ENCODE peak calls at places on chromosome 14, in ten cellular contexts. One of them, this sample, is unnamed.

GRCh38 chr14:75822522-75823288 is 159.1 kb downstream of the TGFB3 start:
- DNase-seq in Caki2: no peak
- DNase-seq in thoracic aorta: no peak
- DNase-seq in tibial artery: no peak
- DNase-seq in MM.1S: no peak
- DNase-seq in brain microvascular endothelial cell: peak; percentile 70
- DNase-seq in EH: peak; percentile 89
- DNase-seq in GM06990: no peak
- DNase-seq in stomach: no peak
- DNase-seq in iris pigment epithelial cell: peak; percentile 90
- DNase-seq in this sample: no peak

GRCh38 chr14:70002589-70003240 is 123.5 kb downstream of the SMOC1 start:
- DNase-seq in stomach: no peak
- DNase-seq in iris pigment epithelial cell: peak; percentile 67
- DNase-seq in tibial artery: no peak
- DNase-seq in EH: no peak
- DNase-seq in MM.1S: no peak
- DNase-seq in thoracic aorta: no peak
- DNase-seq in GM06990: no peak
- DNase-seq in Caki2: peak; percentile 30
- DNase-seq in brain microvascular endothelial cell: no peak
- DNase-seq in this sample: no peak

GRCh38 chr14:24310666-24311604 is at the start of gene LTB4R:
- DNase-seq in thoracic aorta: no peak
- DNase-seq in brain microvascular endothelial cell: peak; percentile 36
- DNase-seq in MM.1S: peak; percentile 61
- DNase-seq in tibial artery: peak; percentile 86
- DNase-seq in GM06990: peak; percentile 88
- DNase-seq in iris pigment epithelial cell: peak; percentile 85
- DNase-seq in stomach: peak; percentile 86
- DNase-seq in EH: peak; percentile 79
- DNase-seq in Caki2: peak; percentile 36
- DNase-seq in this sample: peak; percentile 83

GRCh38 chr14:49879683-49880204 is 13.1 kb upstream of the ARF6 start:
- DNase-seq in Caki2: peak; percentile 74
- DNase-seq in GM06990: peak; percentile 70
- DNase-seq in brain microvascular endothelial cell: peak; percentile 31
- DNase-seq in MM.1S: peak; percentile 59
- DNase-seq in EH: peak; percentile 62
- DNase-seq in tibial artery: no peak
- DNase-seq in iris pigment epithelial cell: peak; percentile 68
- DNase-seq in thoracic aorta: no peak
- DNase-seq in stomach: peak; percentile 51
- DNase-seq in this sample: peak; percentile 51

GRCh38 chr14:68507544-68508081 is 285.3 kb downstream of the ZFP36L1 start:
- DNase-seq in GM06990: no peak
- DNase-seq in tibial artery: no peak
- DNase-seq in brain microvascular endothelial cell: no peak
- DNase-seq in EH: no peak
- DNase-seq in Caki2: no peak
- DNase-seq in iris pigment epithelial cell: no peak
- DNase-seq in stomach: no peak
- DNase-seq in MM.1S: no peak
- DNase-seq in thoracic aorta: no peak
- DNase-seq in this sample: no peak

GRCh38 chr14:97270308-97270707 is 473.1 kb downstream of the VRK1 start:
- DNase-seq in GM06990: no peak
- DNase-seq in brain microvascular endothelial cell: no peak
- DNase-seq in MM.1S: no peak
- DNase-seq in iris pigment epithelial cell: no peak
- DNase-seq in thoracic aorta: no peak
- DNase-seq in tibial artery: no peak
- DNase-seq in Caki2: no peak
- DNase-seq in EH: no peak
- DNase-seq in stomach: no peak
- DNase-seq in this sample: no peak

GRCh38 chr14:20781805-20782204 is 737 bp downstream of the RNASE6 start:
- DNase-seq in GM06990: no peak
- DNase-seq in thoracic aorta: no peak
- DNase-seq in brain microvascular endothelial cell: no peak
- DNase-seq in stomach: no peak
- DNase-seq in iris pigment epithelial cell: no peak
- DNase-seq in Caki2: no peak
- DNase-seq in EH: no peak
- DNase-seq in tibial artery: no peak
- DNase-seq in MM.1S: no peak
- DNase-seq in this sample: no peak

GRCh38 chr14:50453869-50454268 is 57.2 kb upstream of the CDKL1 start:
- DNase-seq in iris pigment epithelial cell: no peak
- DNase-seq in tibial artery: no peak
- DNase-seq in EH: no peak
- DNase-seq in Caki2: no peak
- DNase-seq in GM06990: no peak
- DNase-seq in thoracic aorta: no peak
- DNase-seq in brain microvascular endothelial cell: no peak
- DNase-seq in stomach: no peak
- DNase-seq in MM.1S: no peak
- DNase-seq in this sample: no peak

GRCh38 chr14:104888489-104889373 is 23.7 kb downstream of the CEP170B start:
- DNase-seq in GM06990: peak; percentile 7
- DNase-seq in EH: no peak
- DNase-seq in stomach: no peak
- DNase-seq in Caki2: no peak
- DNase-seq in iris pigment epithelial cell: no peak
- DNase-seq in MM.1S: no peak
- DNase-seq in thoracic aorta: no peak
- DNase-seq in brain microvascular endothelial cell: no peak
- DNase-seq in tibial artery: peak; percentile 60
- DNase-seq in this sample: no peak

GRCh38 chr14:90645842-90646443 is 170.3 kb downstream of the TTC7B start:
- DNase-seq in Caki2: peak; percentile 56
- DNase-seq in iris pigment epithelial cell: peak; percentile 61
- DNase-seq in MM.1S: no peak
- DNase-seq in tibial artery: no peak
- DNase-seq in brain microvascular endothelial cell: peak; percentile 23
- DNase-seq in stomach: no peak
- DNase-seq in thoracic aorta: no peak
- DNase-seq in GM06990: no peak
- DNase-seq in EH: peak; percentile 33
- DNase-seq in this sample: no peak

GRCh38 chr14:100285021-100285912 is 21.0 kb downstream of the SLC25A29 start:
- DNase-seq in brain microvascular endothelial cell: no peak
- DNase-seq in MM.1S: peak; percentile 50
- DNase-seq in GM06990: peak; percentile 84
- DNase-seq in thoracic aorta: no peak
- DNase-seq in EH: peak; percentile 65
- DNase-seq in iris pigment epithelial cell: peak; percentile 34
- DNase-seq in stomach: peak; percentile 76
- DNase-seq in tibial artery: peak; percentile 80
- DNase-seq in Caki2: peak; percentile 63
- DNase-seq in this sample: peak; percentile 62

GRCh38 chr14:67964391-67964812 is 144.8 kb downstream of the RAD51B start:
- DNase-seq in MM.1S: no peak
- DNase-seq in Caki2: no peak
- DNase-seq in thoracic aorta: no peak
- DNase-seq in GM06990: no peak
- DNase-seq in EH: peak; percentile 42
- DNase-seq in iris pigment epithelial cell: peak; percentile 70
- DNase-seq in tibial artery: no peak
- DNase-seq in stomach: no peak
- DNase-seq in brain microvascular endothelial cell: no peak
- DNase-seq in this sample: no peak

GRCh38 chr14:68479247-68479646 is 313.6 kb downstream of the ZFP36L1 start:
- DNase-seq in MM.1S: no peak
- DNase-seq in Caki2: no peak
- DNase-seq in iris pigment epithelial cell: peak; percentile 69
- DNase-seq in stomach: no peak
- DNase-seq in EH: peak; percentile 62
- DNase-seq in tibial artery: no peak
- DNase-seq in thoracic aorta: no peak
- DNase-seq in brain microvascular endothelial cell: no peak
- DNase-seq in GM06990: no peak
- DNase-seq in this sample: no peak

GRCh38 chr14:21995332-21995731 is 321.7 kb upstream of the OR4E1 start:
- DNase-seq in MM.1S: no peak
- DNase-seq in stomach: no peak
- DNase-seq in iris pigment epithelial cell: no peak
- DNase-seq in tibial artery: no peak
- DNase-seq in thoracic aorta: no peak
- DNase-seq in Caki2: no peak
- DNase-seq in EH: no peak
- DNase-seq in brain microvascular endothelial cell: no peak
- DNase-seq in GM06990: no peak
- DNase-seq in this sample: no peak

GRCh38 chr14:90677484-90678045 is 138.7 kb downstream of the TTC7B start:
- DNase-seq in MM.1S: no peak
- DNase-seq in iris pigment epithelial cell: peak; percentile 79
- DNase-seq in Caki2: no peak
- DNase-seq in thoracic aorta: no peak
- DNase-seq in tibial artery: no peak
- DNase-seq in stomach: no peak
- DNase-seq in brain microvascular endothelial cell: peak; percentile 12
- DNase-seq in GM06990: no peak
- DNase-seq in EH: peak; percentile 72
- DNase-seq in this sample: no peak

GRCh38 chr14:105945891-105946290 is 419.5 kb downstream of the TMEM121 start:
- DNase-seq in EH: no peak
- DNase-seq in thoracic aorta: no peak
- DNase-seq in MM.1S: no peak
- DNase-seq in brain microvascular endothelial cell: no peak
- DNase-seq in tibial artery: no peak
- DNase-seq in Caki2: no peak
- DNase-seq in iris pigment epithelial cell: no peak
- DNase-seq in stomach: no peak
- DNase-seq in GM06990: no peak
- DNase-seq in this sample: no peak

GRCh38 chr14:49940805-49941421 is 48.0 kb downstream of the ARF6 start:
- DNase-seq in Caki2: no peak
- DNase-seq in thoracic aorta: no peak
- DNase-seq in brain microvascular endothelial cell: no peak
- DNase-seq in stomach: no peak
- DNase-seq in MM.1S: peak; percentile 27
- DNase-seq in EH: peak; percentile 73
- DNase-seq in GM06990: no peak
- DNase-seq in tibial artery: no peak
- DNase-seq in iris pigment epithelial cell: peak; percentile 93
- DNase-seq in this sample: no peak

GRCh38 chr14:35174342-35174741 is 52.0 kb downstream of the PRORP start:
- DNase-seq in iris pigment epithelial cell: no peak
- DNase-seq in Caki2: no peak
- DNase-seq in brain microvascular endothelial cell: no peak
- DNase-seq in EH: no peak
- DNase-seq in stomach: no peak
- DNase-seq in MM.1S: no peak
- DNase-seq in thoracic aorta: no peak
- DNase-seq in tibial artery: no peak
- DNase-seq in GM06990: no peak
- DNase-seq in this sample: no peak

GRCh38 chr14:91207008-91207407 is 37.5 kb downstream of the GPR68 start:
- DNase-seq in EH: no peak
- DNase-seq in tibial artery: no peak
- DNase-seq in stomach: no peak
- DNase-seq in MM.1S: no peak
- DNase-seq in brain microvascular endothelial cell: no peak
- DNase-seq in Caki2: no peak
- DNase-seq in thoracic aorta: no peak
- DNase-seq in GM06990: no peak
- DNase-seq in iris pigment epithelial cell: no peak
- DNase-seq in this sample: no peak

GRCh38 chr14:64194404-64194803 is 99.8 kb downstream of the ESR2 start:
- DNase-seq in MM.1S: no peak
- DNase-seq in tibial artery: no peak
- DNase-seq in EH: no peak
- DNase-seq in GM06990: no peak
- DNase-seq in iris pigment epithelial cell: no peak
- DNase-seq in thoracic aorta: no peak
- DNase-seq in stomach: no peak
- DNase-seq in brain microvascular endothelial cell: no peak
- DNase-seq in Caki2: no peak
- DNase-seq in this sample: no peak

This sample was measured in left colon.